ENCODE peak calls at places on chromosome 15, in five cellular contexts. One of them, this sample, is unnamed.
A peak's percentile ranks its signal among the peaks of the same experiment; 100 is the strongest.

GRCh38 chr15:73969151-73969759 is 22.8 kb downstream of the STOML1 start:
- DNase-seq in HL-60: no peak
- DNase-seq in HCT116: no peak
- DNase-seq in GM23338: no peak
- DNase-seq in HepG2: no peak
- DNase-seq in this sample: no peak

GRCh38 chr15:63236272-63236671 is 41.1 kb upstream of the APH1B start:
- DNase-seq in HL-60: no peak
- DNase-seq in HCT116: no peak
- DNase-seq in GM23338: no peak
- DNase-seq in HepG2: no peak
- DNase-seq in this sample: no peak

GRCh38 chr15:95259513-95259912 is 1028.2 kb downstream of the MCTP2 start:
- DNase-seq in HL-60: peak; percentile 25
- DNase-seq in HCT116: peak; percentile 69
- DNase-seq in GM23338: peak; percentile 87
- DNase-seq in HepG2: peak; percentile 35
- DNase-seq in this sample: peak; percentile 50

GRCh38 chr15:90030376-90030775 is 29.3 kb downstream of the ZNF710 start:
- DNase-seq in HL-60: no peak
- DNase-seq in HCT116: no peak
- DNase-seq in GM23338: no peak
- DNase-seq in HepG2: no peak
- DNase-seq in this sample: no peak

GRCh38 chr15:82540055-82540983 is at the start of gene RPS17:
- DNase-seq in HL-60: peak; percentile 92
- DNase-seq in HCT116: peak; percentile 91
- DNase-seq in GM23338: peak; percentile 97
- DNase-seq in HepG2: peak; percentile 88
- DNase-seq in this sample: peak; percentile 82

GRCh38 chr15:78177447-78177873 is 28.3 kb downstream of the IDH3A start:
- DNase-seq in HL-60: no peak
- DNase-seq in HCT116: peak; percentile 13
- DNase-seq in GM23338: peak; percentile 89
- DNase-seq in HepG2: peak; percentile 30
- DNase-seq in this sample: peak; percentile 25

GRCh38 chr15:95538693-95539092 is 791.8 kb upstream of the NR2F2 start:
- DNase-seq in HL-60: no peak
- DNase-seq in HCT116: no peak
- DNase-seq in GM23338: no peak
- DNase-seq in HepG2: no peak
- DNase-seq in this sample: no peak

GRCh38 chr15:88513195-88513594 is 33.3 kb downstream of the DET1 start:
- DNase-seq in HL-60: no peak
- DNase-seq in HCT116: no peak
- DNase-seq in GM23338: no peak
- DNase-seq in HepG2: no peak
- DNase-seq in this sample: no peak

GRCh38 chr15:29242466-29243242 is 27.0 kb downstream of the NSMCE3 start:
- DNase-seq in HL-60: no peak
- DNase-seq in HCT116: no peak
- DNase-seq in GM23338: no peak
- DNase-seq in HepG2: no peak
- DNase-seq in this sample: no peak

GRCh38 chr15:43469867-43470266 is 23.1 kb downstream of the TP53BP1 start:
- DNase-seq in HL-60: no peak
- DNase-seq in HCT116: no peak
- DNase-seq in GM23338: no peak
- DNase-seq in HepG2: no peak
- DNase-seq in this sample: no peak

GRCh38 chr15:63465104-63465503 is 39.3 kb upstream of the USP3 start:
- DNase-seq in HL-60: no peak
- DNase-seq in HCT116: no peak
- DNase-seq in GM23338: no peak
- DNase-seq in HepG2: no peak
- DNase-seq in this sample: no peak

GRCh38 chr15:78103406-78104118 is 11.2 kb downstream of the SH2D7 start:
- DNase-seq in HL-60: peak; percentile 52
- DNase-seq in HCT116: no peak
- DNase-seq in GM23338: no peak
- DNase-seq in HepG2: no peak
- DNase-seq in this sample: no peak

GRCh38 chr15:59524331-59524731 is 86.3 kb downstream of the FAM81A start:
- DNase-seq in HL-60: no peak
- DNase-seq in HCT116: no peak
- DNase-seq in GM23338: no peak
- DNase-seq in HepG2: no peak
- DNase-seq in this sample: no peak

GRCh38 chr15:62440731-62441130 is 275.6 kb upstream of the C2CD4B start:
- DNase-seq in HL-60: no peak
- DNase-seq in HCT116: no peak
- DNase-seq in GM23338: no peak
- DNase-seq in HepG2: no peak
- DNase-seq in this sample: no peak

GRCh38 chr15:82122754-82123400 is 77.1 kb upstream of the MEX3B start:
- DNase-seq in HL-60: no peak
- DNase-seq in HCT116: peak; percentile 58
- DNase-seq in GM23338: no peak
- DNase-seq in HepG2: no peak
- DNase-seq in this sample: peak; percentile 72

GRCh38 chr15:89998141-89998661 is 2.9 kb upstream of the ZNF710 start:
- DNase-seq in HL-60: no peak
- DNase-seq in HCT116: peak; percentile 69
- DNase-seq in GM23338: no peak
- DNase-seq in HepG2: peak; percentile 69
- DNase-seq in this sample: no peak

GRCh38 chr15:95252404-95252803 is 1021.0 kb downstream of the MCTP2 start:
- DNase-seq in HL-60: no peak
- DNase-seq in HCT116: no peak
- DNase-seq in GM23338: no peak
- DNase-seq in HepG2: no peak
- DNase-seq in this sample: no peak

GRCh38 chr15:74869726-74870407 is 3.3 kb downstream of the SCAMP2 start:
- DNase-seq in HL-60: peak; percentile 82
- DNase-seq in HCT116: no peak
- DNase-seq in GM23338: no peak
- DNase-seq in HepG2: no peak
- DNase-seq in this sample: no peak

GRCh38 chr15:60374628-60375081 is 23.1 kb downstream of the ANXA2 start:
- DNase-seq in HL-60: no peak
- DNase-seq in HCT116: peak; percentile 96
- DNase-seq in GM23338: peak; percentile 65
- DNase-seq in HepG2: peak; percentile 98
- DNase-seq in this sample: peak; percentile 98

GRCh38 chr15:62071711-62072308 is 5.0 kb downstream of the C2CD4A start:
- DNase-seq in HL-60: no peak
- DNase-seq in HCT116: no peak
- DNase-seq in GM23338: peak; percentile 71
- DNase-seq in HepG2: peak; percentile 29
- DNase-seq in this sample: no peak

GRCh38 chr15:86362556-86362955 is 282.9 kb downstream of the AGBL1 start:
- DNase-seq in HL-60: no peak
- DNase-seq in HCT116: no peak
- DNase-seq in GM23338: no peak
- DNase-seq in HepG2: no peak
- DNase-seq in this sample: no peak

GRCh38 chr15:60397772-60398445 is at the start of gene ANXA2:
- DNase-seq in HL-60: peak; percentile 35
- DNase-seq in HCT116: peak; percentile 70
- DNase-seq in GM23338: peak; percentile 79
- DNase-seq in HepG2: no peak
- DNase-seq in this sample: no peak

GRCh38 chr15:42184313-42184712 is 23.8 kb downstream of the VPS39 start:
- DNase-seq in HL-60: peak; percentile 82
- DNase-seq in HCT116: no peak
- DNase-seq in GM23338: no peak
- DNase-seq in HepG2: no peak
- DNase-seq in this sample: no peak
- TF ChIP-seq REST in HL-60: no peak
- TF ChIP-seq REST in HCT116: no peak
- TF ChIP-seq REST in GM23338: no peak
- TF ChIP-seq REST in HepG2: no peak
- TF ChIP-seq REST in this sample: no peak

DNA sequence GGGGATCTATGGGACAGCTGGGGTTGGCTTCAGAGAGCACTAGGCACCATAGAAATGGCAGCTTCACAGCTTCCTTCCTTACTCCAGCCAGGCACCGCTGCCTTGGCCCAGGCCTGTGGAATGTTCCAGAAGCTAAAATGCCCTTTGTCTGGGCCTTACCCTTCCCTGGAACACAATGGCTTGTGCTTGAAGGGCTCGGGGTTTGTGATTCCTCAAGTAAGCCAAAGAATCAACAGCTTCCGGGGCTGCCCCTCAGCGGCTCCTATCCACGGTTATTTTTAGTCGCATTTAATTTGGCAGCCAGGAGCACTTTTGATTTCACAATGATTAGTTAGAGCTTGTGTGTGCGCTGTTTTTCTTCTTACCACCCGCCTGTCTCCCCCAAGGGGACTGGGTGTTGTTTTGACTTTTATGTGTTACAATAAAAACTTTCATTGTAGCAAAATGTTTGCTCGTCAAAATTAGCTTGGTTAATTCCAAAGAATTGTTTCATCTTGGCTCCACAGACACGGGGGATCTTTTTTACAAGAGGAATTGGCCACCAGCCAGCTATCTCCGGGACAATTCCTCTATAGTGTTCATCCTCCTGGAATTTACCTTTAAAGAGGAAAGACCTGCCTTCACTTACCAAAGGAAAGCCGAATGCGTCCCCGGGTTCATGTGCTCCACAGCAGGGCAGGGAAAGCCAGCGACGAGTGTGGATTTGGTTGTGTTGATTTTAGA is 73.8 kb downstream of the TLE3 start:
- DNase-seq in HL-60: no peak
- DNase-seq in HCT116: no peak
- DNase-seq in GM23338: no peak
- DNase-seq in HepG2: no peak
- DNase-seq in this sample: no peak
- TF ChIP-seq REST in HL-60: no peak
- TF ChIP-seq REST in HCT116: no peak
- TF ChIP-seq REST in GM23338: no peak
- TF ChIP-seq REST in HepG2: no peak
- TF ChIP-seq REST in this sample: no peak

GRCh38 chr15:25176616-25176923 is 221.8 kb downstream of the SNRPN start:
- DNase-seq in HL-60: no peak
- DNase-seq in HCT116: no peak
- DNase-seq in GM23338: no peak
- DNase-seq in HepG2: no peak
- DNase-seq in this sample: no peak
- TF ChIP-seq REST in HL-60: no peak
- TF ChIP-seq REST in HCT116: no peak
- TF ChIP-seq REST in GM23338: no peak
- TF ChIP-seq REST in HepG2: no peak
- TF ChIP-seq REST in this sample: no peak

DNA sequence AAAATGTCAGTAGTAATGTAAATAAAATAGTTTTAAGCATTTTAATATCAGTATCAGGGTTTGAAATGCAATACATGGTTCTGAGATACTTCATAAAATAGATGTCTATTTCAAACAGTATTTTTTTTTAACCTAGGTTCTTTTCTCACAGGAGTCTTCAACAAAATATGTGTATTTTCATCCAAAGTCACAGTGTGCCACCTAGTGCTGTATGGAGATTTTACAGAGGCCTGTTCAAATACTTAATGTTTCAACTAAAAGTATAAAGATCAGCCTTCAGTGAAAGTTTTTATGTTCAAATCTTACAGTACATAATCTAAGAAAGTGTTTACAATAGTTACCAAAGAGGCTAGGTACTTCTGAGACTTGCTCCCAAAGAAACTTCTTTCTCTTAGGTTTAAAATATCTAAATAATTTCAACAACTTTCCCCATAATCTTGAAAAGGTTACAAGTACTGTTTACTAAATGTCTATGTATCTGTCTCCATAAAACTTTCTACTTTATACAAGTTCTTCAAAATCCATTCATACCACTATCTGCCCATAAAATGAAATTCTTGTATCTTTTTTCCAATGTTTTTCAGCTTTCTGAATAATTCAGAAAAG is 38.3 kb downstream of the SCAPER start:
- DNase-seq in HL-60: no peak
- DNase-seq in HCT116: peak; percentile 16
- DNase-seq in GM23338: peak; percentile 43
- DNase-seq in HepG2: peak; percentile 34
- DNase-seq in this sample: peak; percentile 5
- TF ChIP-seq REST in HL-60: no peak
- TF ChIP-seq REST in HCT116: no peak
- TF ChIP-seq REST in GM23338: no peak
- TF ChIP-seq REST in HepG2: no peak
- TF ChIP-seq REST in this sample: no peak

GRCh38 chr15:51497806-51498205 is 124.8 kb downstream of the DMXL2 start:
- DNase-seq in HL-60: no peak
- DNase-seq in HCT116: no peak
- DNase-seq in GM23338: no peak
- DNase-seq in HepG2: no peak
- DNase-seq in this sample: no peak

GRCh38 chr15:51492528-51492927 is 130.0 kb downstream of the DMXL2 start:
- DNase-seq in HL-60: no peak
- DNase-seq in HCT116: no peak
- DNase-seq in GM23338: no peak
- DNase-seq in HepG2: peak; percentile 10
- DNase-seq in this sample: no peak

GRCh38 chr15:51493892-51494291 is 128.7 kb downstream of the DMXL2 start:
- DNase-seq in HL-60: no peak
- DNase-seq in HCT116: no peak
- DNase-seq in GM23338: no peak
- DNase-seq in HepG2: peak; percentile 81
- DNase-seq in this sample: no peak

GRCh38 chr15:51491941-51492340 is 130.6 kb downstream of the DMXL2 start:
- DNase-seq in HL-60: no peak
- DNase-seq in HCT116: no peak
- DNase-seq in GM23338: peak; percentile 4
- DNase-seq in HepG2: no peak
- DNase-seq in this sample: no peak

GRCh38 chr15:51494411-51495314 is 127.9 kb downstream of the DMXL2 start:
- DNase-seq in HL-60: no peak
- DNase-seq in HCT116: no peak
- DNase-seq in GM23338: no peak
- DNase-seq in HepG2: no peak
- DNase-seq in this sample: no peak
- TF ChIP-seq REST in HL-60: no peak
- TF ChIP-seq REST in HCT116: no peak
- TF ChIP-seq REST in GM23338: no peak
- TF ChIP-seq REST in HepG2: no peak
- TF ChIP-seq REST in this sample: no peak